ENCODE peak calls at places on chromosomes 2 and 18, in eight cellular contexts. C, X, N, K, V, D, Z and A are unnamed samples.

GRCh38 chr2:55482186-55482945 is 37.2 kb upstream of the CFAP36 start:
- DNase-seq in C (no peak), X (no peak), N (no peak), K (no peak), V (no peak), D (no peak), Z (peak; percentile 74), A (no peak)

GRCh38 chr2:126482582-126483464 is 173.1 kb upstream of the GYPC start:
- DNase-seq in C (no peak), X (peak; percentile 49), N (no peak), K (no peak), V (no peak), D (no peak), Z (no peak), A (no peak)

GRCh38 chr2:32135409-32135808 is 30.3 kb upstream of the SLC30A6 start:
- DNase-seq in C (no peak), X (peak; percentile 23), N (peak; percentile 28), K (no peak), V (no peak), D (peak; percentile 42), Z (peak; percentile 73), A (no peak)

GRCh38 chr2:59342166-59342565 is 1101.0 kb upstream of the FANCL start:
- DNase-seq in C (no peak), X (no peak), N (no peak), K (no peak), V (no peak), D (no peak), Z (no peak), A (no peak)

GRCh38 chr2:65566617-65567016 is 134.2 kb upstream of the SPRED2 start:
- DNase-seq in C (no peak), X (no peak), N (no peak), K (no peak), V (no peak), D (no peak), Z (no peak), A (no peak)

GRCh38 chr18:45619062-45619825 is 4.0 kb downstream of the SLC14A2 start:
- DNase-seq in C (peak; percentile 75), X (no peak), N (peak; percentile 16), K (no peak), V (no peak), D (no peak), Z (no peak), A (no peak)

GRCh38 chr2:229454934-229455631 is 184.0 kb upstream of the PID1 start:
- DNase-seq in C (no peak), X (no peak), N (no peak), K (no peak), V (no peak), D (peak; percentile 66), Z (peak; percentile 88), A (no peak)

GRCh38 chr18:23200751-23201150 is 65.5 kb downstream of the CABLES1 start:
- DNase-seq in C (no peak), X (no peak), N (no peak), K (no peak), V (no peak), D (no peak), Z (no peak), A (no peak)

GRCh38 chr2:8527031-8527430 is 154.8 kb upstream of the ID2 start:
- DNase-seq in C (peak; percentile 15), X (no peak), N (no peak), K (no peak), V (no peak), D (no peak), Z (no peak), A (no peak)

GRCh38 chr2:166152064-166152463 is 24.2 kb upstream of the SCN1A start:
- DNase-seq in C (no peak), X (no peak), N (no peak), K (no peak), V (no peak), D (no peak), Z (no peak), A (no peak)

GRCh38 chr18:78721986-78722385 is 257.6 kb upstream of the SALL3 start:
- DNase-seq in C (no peak), X (no peak), N (no peak), K (no peak), V (no peak), D (no peak), Z (no peak), A (no peak)

GRCh38 chr2:162261032-162261945 is 18.0 kb upstream of the FAP start:
- DNase-seq in C (peak; percentile 72), X (peak; percentile 7), N (peak; percentile 23), K (no peak), V (peak; percentile 20), D (peak; percentile 35), Z (peak; percentile 79), A (peak; percentile 19)

GRCh38 chr2:162265666-162266467 is 22.6 kb upstream of the FAP start:
- DNase-seq in C (no peak), X (no peak), N (no peak), K (no peak), V (no peak), D (no peak), Z (no peak), A (no peak)

DNA sequence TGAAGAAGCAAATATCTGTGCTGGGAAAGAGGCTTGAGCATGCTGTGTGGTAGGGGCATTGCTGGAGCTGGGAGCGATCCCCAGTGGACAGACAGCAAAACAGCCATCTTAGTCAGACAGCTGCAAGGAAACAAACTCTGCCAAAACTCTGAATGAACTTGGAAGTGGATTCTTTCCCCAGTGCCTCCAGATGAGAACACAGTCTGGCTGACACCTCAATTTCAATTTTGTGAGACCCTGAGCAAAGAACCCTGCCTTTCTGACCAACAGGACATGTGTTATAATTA is 23.2 kb upstream of the FAP start:
- DNase-seq in C (peak; percentile 68), X (no peak), N (no peak), K (no peak), V (no peak), D (no peak), Z (peak; percentile 22), A (no peak)
- TF ChIP-seq CTCF in C (no peak), X (no peak), N (no peak), K (no peak), V (no peak), D (peak; percentile 32), Z (peak; percentile 3), A (no peak)

DNA sequence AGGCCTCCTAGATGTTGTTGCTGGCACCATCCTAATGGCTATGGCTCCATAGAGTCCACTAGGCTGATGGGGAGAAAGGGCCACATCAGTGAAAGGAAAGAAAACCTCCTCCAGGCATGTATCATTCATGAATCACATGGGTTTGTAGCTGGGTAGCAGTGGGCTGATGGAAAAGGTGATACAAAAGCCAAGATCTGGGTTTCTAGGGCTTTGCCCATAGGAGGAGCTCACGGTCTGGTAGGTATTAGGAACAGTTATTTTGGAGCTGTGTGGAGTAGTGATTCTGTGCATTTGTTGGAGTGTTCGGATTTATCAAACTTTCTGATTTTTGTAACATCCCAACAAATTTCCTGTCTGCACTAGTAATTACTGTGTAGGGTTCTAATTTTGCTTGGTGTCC is 259.2 kb downstream of the SLC4A3 start:
- DNase-seq in C (no peak), X (no peak), N (no peak), K (no peak), V (no peak), D (no peak), Z (no peak), A (no peak)
- TF ChIP-seq CTCF in C (no peak), X (no peak), N (no peak), K (no peak), V (peak; percentile 44), D (peak; percentile 40), Z (no peak), A (no peak)

GRCh38 chr2:53442783-53443182 is 324.8 kb upstream of the CHAC2 start:
- DNase-seq in C (no peak), X (no peak), N (peak; percentile 13), K (no peak), V (no peak), D (no peak), Z (no peak), A (no peak)
- TF ChIP-seq CTCF in C (no peak), X (no peak), N (peak; percentile 10), K (no peak), V (no peak), D (no peak), Z (no peak), A (no peak)

GRCh38 chr2:156349605-156350004 is 17.1 kb upstream of the NR4A2 start:
- DNase-seq in C (no peak), X (no peak), N (no peak), K (no peak), V (no peak), D (no peak), Z (no peak), A (no peak)

GRCh38 chr2:156349161-156349560 is 16.6 kb upstream of the NR4A2 start:
- DNase-seq in C (no peak), X (no peak), N (no peak), K (no peak), V (no peak), D (no peak), Z (no peak), A (no peak)

GRCh38 chr2:156346731-156347130 is 14.2 kb upstream of the NR4A2 start:
- DNase-seq in C (no peak), X (no peak), N (no peak), K (no peak), V (no peak), D (no peak), Z (no peak), A (no peak)

GRCh38 chr2:156352911-156353310 is 20.4 kb upstream of the NR4A2 start:
- DNase-seq in C (no peak), X (no peak), N (no peak), K (no peak), V (no peak), D (no peak), Z (no peak), A (no peak)

DNA sequence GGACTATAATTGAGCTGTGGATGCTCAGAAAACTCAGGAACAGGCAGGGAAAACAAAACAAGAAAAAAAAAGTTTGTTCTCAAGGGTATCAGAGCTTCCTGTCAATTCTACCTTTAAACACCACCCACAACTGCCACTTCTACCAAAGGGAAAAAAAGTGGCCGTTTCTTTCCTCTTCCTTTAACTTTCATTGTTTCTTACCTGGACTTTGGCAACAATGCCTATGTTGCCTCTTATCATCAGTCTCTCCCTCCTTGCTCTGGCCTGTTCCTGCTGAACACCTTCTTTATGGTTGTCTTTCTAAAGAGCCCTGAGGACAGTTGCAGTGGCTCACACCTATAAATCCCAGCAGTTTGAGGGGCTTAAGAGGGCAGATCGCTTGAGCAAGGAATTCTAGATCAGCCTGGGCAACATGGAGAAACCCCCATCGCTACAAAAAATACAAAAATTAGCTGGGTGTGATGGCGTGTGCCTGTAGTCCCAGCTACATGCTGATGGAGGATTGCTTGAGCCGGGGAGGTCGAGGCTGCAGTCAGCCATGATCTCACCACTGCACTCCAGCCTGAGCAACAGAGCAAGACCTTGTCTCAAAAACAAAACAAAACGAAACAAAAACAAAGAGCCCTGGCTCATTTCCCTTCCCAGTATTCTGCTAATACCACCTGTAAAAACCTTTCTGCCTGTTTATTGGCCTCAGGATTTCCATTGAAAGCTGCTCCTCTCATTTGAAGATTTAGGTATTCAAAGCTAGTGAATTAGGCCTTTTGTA is 18.0 kb upstream of the NR4A2 start:
- DNase-seq in C (no peak), X (no peak), N (no peak), K (no peak), V (no peak), D (no peak), Z (no peak), A (no peak)
- TF ChIP-seq CTCF in C (no peak), X (no peak), N (no peak), K (no peak), V (no peak), D (no peak), Z (no peak), A (no peak)